ENCODE peak calls at places on chromosome 18, in six cellular contexts. K is SK-N-SH, C is Panc1, G is GM12878, Z is HCT116, H is HepG2. V is an unnamed sample.

GRCh38 chr18:21179590-21180220 is 62.3 kb upstream of the GREB1L start:
- DNase-seq in G (peak), Z (peak), C (no peak), K (peak), H (peak), V (peak)

GRCh38 chr18:35143615-35144596 is 96.9 kb upstream of the ZNF397 start:
- DNase-seq in H (peak), C (peak), Z (peak), G (no peak), K (peak), V (peak)

GRCh38 chr18:21703241-21703820 is 1.2 kb downstream of the ABHD3 start:
- DNase-seq in G (peak), Z (no peak), H (no peak), C (no peak), K (peak), V (peak)

GRCh38 chr18:49884465-49884864 is 71.1 kb upstream of the ACAA2 start:
- DNase-seq in H (no peak), K (no peak), Z (no peak), C (no peak), G (no peak), V (no peak)

GRCh38 chr18:61833387-61833786 is 59.4 kb downstream of the RNF152 start:
- DNase-seq in K (peak), G (peak), Z (no peak), H (no peak), C (no peak), V (no peak)

GRCh38 chr18:34028341-34028740 is 196.4 kb downstream of the NOL4 start:
- DNase-seq in C (no peak), G (no peak), Z (no peak), H (no peak), K (no peak), V (no peak)

GRCh38 chr18:7096838-7097237 is 20.8 kb downstream of the LAMA1 start:
- DNase-seq in Z (no peak), G (no peak), H (no peak), K (peak), C (no peak), V (no peak)

GRCh38 chr18:59056706-59057492 is 82.8 kb upstream of the SEC11C start:
- DNase-seq in Z (peak), H (peak), C (no peak), G (no peak), K (peak), V (peak)

GRCh38 chr18:24763765-24764548 is 303.5 kb downstream of the HRH4 start:
- DNase-seq in H (no peak), Z (no peak), C (no peak), K (no peak), G (no peak), V (no peak)

GRCh38 chr18:5463390-5463789 is 80.4 kb downstream of the EPB41L3 start:
- DNase-seq in Z (no peak), G (no peak), C (no peak), H (no peak), K (no peak), V (no peak)

GRCh38 chr18:8944871-8945245 is 157.6 kb upstream of the NDUFV2 start:
- DNase-seq in H (no peak), G (no peak), C (no peak), K (no peak), Z (no peak), V (no peak)

GRCh38 chr18:32763306-32763705 is 9.5 kb downstream of the KLHL14 start:
- DNase-seq in C (no peak), Z (no peak), K (no peak), G (no peak), H (no peak), V (no peak)

GRCh38 chr18:26639149-26639548 is 90.8 kb upstream of the KCTD1 start:
- DNase-seq in Z (no peak), G (no peak), H (no peak), K (no peak), C (no peak), V (no peak)

GRCh38 chr18:35030234-35030989 is 10.8 kb upstream of the MAPRE2 start:
- DNase-seq in K (no peak), C (no peak), H (no peak), G (no peak), Z (no peak), V (no peak)

GRCh38 chr18:35024965-35025364 is 16.2 kb upstream of the MAPRE2 start:
- DNase-seq in Z (no peak), C (no peak), H (peak), G (no peak), K (no peak), V (no peak)

GRCh38 chr18:3104190-3105054 is 91.5 kb upstream of the LPIN2 start:
- DNase-seq in K (no peak), C (peak), H (no peak), G (no peak), Z (no peak), V (no peak)

GRCh38 chr18:44039826-44040225 is 640.9 kb upstream of the SETBP1 start:
- DNase-seq in K (no peak), H (no peak), G (no peak), Z (no peak), C (no peak), V (no peak)

GRCh38 chr18:50802133-50802532 is 17.7 kb downstream of the MRO start:
- DNase-seq in K (no peak), H (no peak), Z (no peak), G (no peak), C (no peak), V (peak)

GRCh38 chr18:8707946-8708345 is 2.6 kb downstream of the MTCL1 start:
- DNase-seq in G (no peak), H (peak), C (no peak), Z (no peak), K (no peak), V (no peak)

GRCh38 chr18:48530399-48531081 is 8.3 kb upstream of the CTIF start:
- DNase-seq in Z (no peak), G (no peak), H (no peak), K (no peak), C (no peak), V (no peak)

GRCh38 chr18:49811151-49811938 is 2.0 kb downstream of the ACAA2 start:
- DNase-seq in H (no peak), K (peak), C (no peak), G (no peak), Z (no peak), V (no peak)

GRCh38 chr18:8232791-8233190 is 376.4 kb upstream of the RAB12 start:
- DNase-seq in C (no peak), H (no peak), K (no peak), G (no peak), Z (no peak), V (no peak)

GRCh38 chr18:49152885-49153284 is 202.1 kb upstream of the SMAD7 start:
- DNase-seq in Z (no peak), G (no peak), C (no peak), K (no peak), H (no peak), V (no peak)

GRCh38 chr18:57150828-57151227 is 3.9 kb downstream of the BOD1L2 start:
- DNase-seq in H (no peak), G (no peak), C (no peak), Z (no peak), K (peak), V (no peak)

GRCh38 chr18:43662657-43663056 is 385.4 kb upstream of the SYT4 start:
- DNase-seq in G (no peak), K (no peak), C (no peak), H (no peak), Z (no peak), V (no peak)

GRCh38 chr18:21194871-21195771 is 46.9 kb upstream of the GREB1L start:
- DNase-seq in Z (peak), G (no peak), C (no peak), K (peak), H (peak), V (peak)

GRCh38 chr18:2281523-2282199 is 289.6 kb downstream of the METTL4 start:
- DNase-seq in H (no peak), Z (no peak), K (no peak), G (no peak), C (no peak), V (no peak)

GRCh38 chr18:54806526-54806925 is 21.8 kb upstream of the RAB27B start:
- DNase-seq in K (no peak), C (no peak), Z (no peak), H (no peak), G (no peak), V (no peak)

GRCh38 chr18:45456076-45457066 is 158.9 kb upstream of the SLC14A2 start:
- DNase-seq in G (no peak), Z (no peak), K (no peak), H (no peak), C (no peak), V (no peak)

GRCh38 chr18:26307161-26307773 is 81.0 kb downstream of the TAF4B start:
- DNase-seq in Z (peak), G (peak), K (peak), H (peak), C (peak), V (peak)

GRCh38 chr18:13416208-13416607 is 197.6 kb downstream of the LDLRAD4 start:
- DNase-seq in G (no peak), H (no peak), C (no peak), K (no peak), Z (no peak), V (no peak)

GRCh38 chr18:79887181-79888000 is 64.1 kb downstream of the SLC66A2 start:
- DNase-seq in G (no peak), C (no peak), Z (no peak), H (no peak), K (peak), V (no peak)

GRCh38 chr18:10798727-10799435 is 273.1 kb downstream of the NAPG start:
- DNase-seq in G (no peak), H (peak), Z (no peak), C (no peak), K (no peak), V (peak)

GRCh38 chr18:79345366-79345765 is 50.4 kb upstream of the NFATC1 start:
- DNase-seq in Z (no peak), H (no peak), K (no peak), G (no peak), C (no peak), V (no peak)

GRCh38 chr18:61618816-61619215 is 274.0 kb downstream of the RNF152 start:
- DNase-seq in H (no peak), C (no peak), K (no peak), Z (no peak), G (no peak), V (no peak)

DNA sequence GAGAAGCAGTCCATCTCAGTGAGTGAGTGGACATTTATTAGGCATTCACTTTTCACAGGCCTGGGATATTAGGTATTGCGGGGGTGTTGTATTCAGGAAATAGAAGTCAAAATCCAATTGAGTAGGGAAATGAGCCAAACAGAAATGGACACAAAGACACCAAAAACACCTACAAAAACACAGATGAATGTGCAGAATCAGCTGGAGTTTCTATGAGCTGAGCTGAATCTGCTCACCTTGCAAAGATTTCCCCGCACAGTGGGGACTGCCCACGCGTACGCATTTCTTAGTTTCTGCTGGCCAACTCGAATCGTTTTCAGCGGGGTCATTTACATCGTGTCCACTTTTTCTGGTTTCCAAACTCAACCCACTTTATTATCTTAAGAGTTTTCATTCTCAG is 160.0 kb downstream of the BCL2 start:
- DNase-seq in G (peak), K (no peak), Z (no peak), C (no peak), H (no peak), V (no peak)
- TF ChIP-seq REST in G (no peak), K (no peak), Z (no peak), C (no peak), H (no peak), V (no peak)

GRCh38 chr18:31410716-31411483 is 34.3 kb downstream of the DSG4 start:
- DNase-seq in C (no peak), Z (no peak), H (no peak), K (no peak), G (no peak), V (no peak)

GRCh38 chr18:31407649-31408048 is 31.1 kb downstream of the DSG4 start:
- DNase-seq in H (no peak), Z (no peak), C (no peak), G (no peak), K (no peak), V (no peak)

GRCh38 chr18:31409301-31409700 is 32.7 kb downstream of the DSG4 start:
- DNase-seq in H (no peak), G (no peak), Z (no peak), C (no peak), K (no peak), V (no peak)

GRCh38 chr18:31417850-31418249 is 29.7 kb upstream of the DSG3 start:
- DNase-seq in H (no peak), Z (no peak), K (no peak), G (no peak), C (no peak), V (no peak)

GRCh38 chr18:31413137-31413536 is 34.4 kb upstream of the DSG3 start:
- DNase-seq in C (no peak), K (no peak), Z (no peak), G (no peak), H (no peak), V (no peak)
- TF ChIP-seq SIN3A in C (no peak), K (no peak), Z (no peak), G (no peak), H (no peak), V (no peak)

GRCh38 chr18:364221-364620 is 96.4 kb upstream of the THOC1 start:
- DNase-seq in C (no peak), H (no peak), Z (no peak), K (no peak), G (no peak), V (no peak)

GRCh38 chr18:361941-362913 is 94.4 kb upstream of the THOC1 start:
- DNase-seq in K (peak), C (no peak), G (no peak), H (peak), Z (no peak), V (no peak)

GRCh38 chr18:363327-364115 is 95.7 kb upstream of the THOC1 start:
- DNase-seq in H (no peak), C (no peak), Z (no peak), K (no peak), G (no peak), V (no peak)

GRCh38 chr18:361100-361732 is 93.4 kb upstream of the THOC1 start:
- DNase-seq in Z (no peak), G (no peak), C (no peak), H (no peak), K (no peak), V (no peak)

DNA sequence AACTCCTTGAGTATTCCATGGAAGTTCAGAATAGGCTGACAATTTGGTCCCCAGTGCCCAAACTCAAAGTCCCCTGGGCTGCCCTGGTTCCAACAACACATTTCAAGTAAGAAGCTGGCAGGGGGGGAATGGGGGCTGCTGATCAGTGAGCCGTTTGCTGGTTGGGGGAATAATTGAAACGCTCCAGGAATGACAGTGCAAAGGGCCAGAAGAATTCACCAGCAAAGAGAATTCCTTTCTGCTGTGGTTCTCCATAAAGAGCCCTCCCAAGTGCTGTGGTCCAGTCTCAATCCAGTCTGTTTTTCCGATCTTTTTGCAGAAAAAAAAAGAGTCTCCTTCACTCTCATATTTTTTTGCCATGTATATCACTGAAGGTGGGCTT is 95.1 kb upstream of the THOC1 start:
- DNase-seq in H (peak), K (no peak), C (no peak), G (no peak), Z (no peak), V (no peak)
- TF ChIP-seq REST in H (no peak), K (no peak), C (no peak), G (no peak), Z (no peak), V (no peak)

GRCh38 chr18:74598350-74599001 is 806 bp downstream of the ZNF407 start:
- DNase-seq in K (peak), H (peak), Z (peak), C (no peak), G (no peak), V (peak)
- TF ChIP-seq SIN3A in K (no peak), H (no peak), Z (peak), C (peak), G (peak), V (no peak)

GRCh38 chr18:31649449-31649848 is 34.9 kb downstream of the B4GALT6 start:
- DNase-seq in C (no peak), K (no peak), H (no peak), Z (no peak), G (no peak), V (no peak)

GRCh38 chr18:31651369-31651768 is 33.0 kb downstream of the B4GALT6 start:
- DNase-seq in Z (no peak), C (no peak), K (no peak), G (no peak), H (no peak), V (no peak)

GRCh38 chr18:31648458-31648857 is 35.9 kb downstream of the B4GALT6 start:
- DNase-seq in G (no peak), C (no peak), K (no peak), Z (no peak), H (no peak), V (no peak)

GRCh38 chr18:31648966-31649429 is 35.4 kb downstream of the B4GALT6 start:
- DNase-seq in C (peak), H (peak), G (peak), Z (peak), K (no peak), V (no peak)

DNA sequence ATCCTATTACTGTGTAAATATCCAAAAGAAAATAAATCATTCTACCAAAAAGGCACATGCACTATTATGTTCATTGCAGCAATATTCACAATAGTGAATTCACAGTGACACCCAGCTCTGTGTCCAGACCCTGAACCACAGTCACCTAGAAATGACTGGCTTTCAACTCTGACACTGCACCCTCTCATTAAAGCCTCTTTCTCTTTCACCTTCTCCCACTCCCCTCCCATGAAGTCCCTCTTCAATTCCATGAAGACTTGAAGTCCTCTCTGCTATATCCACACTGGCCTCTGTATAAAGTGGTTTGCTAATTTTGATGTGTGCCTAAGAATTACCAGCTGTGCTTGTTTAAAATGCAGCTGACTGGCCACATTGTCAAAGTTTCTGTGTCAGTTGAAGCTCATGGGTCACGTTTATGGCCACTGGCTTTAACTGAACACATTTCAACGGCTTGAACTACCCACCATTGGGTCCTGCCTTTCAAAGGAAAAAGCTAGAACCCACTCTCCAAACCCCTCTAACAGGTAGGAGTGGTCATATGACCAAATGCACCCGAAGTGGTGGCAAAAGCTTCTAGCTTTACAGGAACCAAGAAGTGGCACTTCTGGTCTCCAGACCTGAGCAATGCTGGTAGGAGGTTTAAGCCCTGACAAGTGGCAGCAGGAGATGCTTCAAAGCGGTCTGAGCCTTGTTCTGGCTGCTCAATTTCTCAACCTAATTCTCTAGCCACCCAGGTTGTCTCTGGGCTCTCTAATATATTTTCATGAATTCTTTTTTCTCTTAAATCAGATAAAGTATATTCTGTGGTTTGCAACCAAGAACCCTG is 34.3 kb downstream of the B4GALT6 start:
- DNase-seq in G (no peak), K (no peak), Z (no peak), C (no peak), H (no peak), V (no peak)
- TF ChIP-seq REST in G (no peak), K (no peak), Z (no peak), C (no peak), H (no peak), V (no peak)

GRCh38 chr18:77101410-77102245 is 31.0 kb downstream of the MBP start:
- DNase-seq in K (peak), Z (peak), G (peak), H (no peak), C (peak), V (no peak)

GRCh38 chr18:77100751-77101355 is 31.7 kb downstream of the MBP start:
- DNase-seq in K (no peak), Z (no peak), H (no peak), C (no peak), G (no peak), V (no peak)

GRCh38 chr18:77103181-77103875 is 29.3 kb downstream of the MBP start:
- DNase-seq in C (no peak), K (no peak), Z (no peak), G (no peak), H (no peak), V (no peak)

GRCh38 chr18:77103991-77104521 is 28.5 kb downstream of the MBP start:
- DNase-seq in K (no peak), Z (no peak), H (no peak), G (no peak), C (no peak), V (no peak)

GRCh38 chr18:77102246-77103040 is 30.1 kb downstream of the MBP start:
- DNase-seq in C (no peak), H (no peak), K (peak), G (peak), Z (no peak), V (no peak)
- TF ChIP-seq SIN3A in C (no peak), H (no peak), K (no peak), G (peak), Z (no peak), V (no peak)

GRCh38 chr18:68270009-68270408 is 444.9 kb downstream of the TMX3 start:
- DNase-seq in H (no peak), Z (no peak), K (no peak), G (no peak), C (no peak), V (no peak)

GRCh38 chr18:68275616-68276015 is 439.3 kb downstream of the TMX3 start:
- DNase-seq in C (no peak), Z (no peak), K (no peak), G (no peak), H (no peak), V (no peak)
- TF ChIP-seq REST in C (no peak), Z (no peak), K (no peak), G (no peak), H (no peak), V (no peak)

GRCh38 chr18:40133253-40133652 is 1821.8 kb upstream of the PIK3C3 start:
- DNase-seq in K (no peak), G (no peak), H (no peak), Z (no peak), C (no peak), V (no peak)
- TF ChIP-seq SIN3A in K (no peak), G (no peak), H (no peak), Z (no peak), C (no peak), V (no peak)

GRCh38 chr18:40046596-40046995 is 1908.4 kb upstream of the PIK3C3 start:
- DNase-seq in G (no peak), H (no peak), K (no peak), C (no peak), Z (no peak), V (no peak)
- TF ChIP-seq REST in G (no peak), H (no peak), K (no peak), C (no peak), Z (no peak), V (no peak)

DNA sequence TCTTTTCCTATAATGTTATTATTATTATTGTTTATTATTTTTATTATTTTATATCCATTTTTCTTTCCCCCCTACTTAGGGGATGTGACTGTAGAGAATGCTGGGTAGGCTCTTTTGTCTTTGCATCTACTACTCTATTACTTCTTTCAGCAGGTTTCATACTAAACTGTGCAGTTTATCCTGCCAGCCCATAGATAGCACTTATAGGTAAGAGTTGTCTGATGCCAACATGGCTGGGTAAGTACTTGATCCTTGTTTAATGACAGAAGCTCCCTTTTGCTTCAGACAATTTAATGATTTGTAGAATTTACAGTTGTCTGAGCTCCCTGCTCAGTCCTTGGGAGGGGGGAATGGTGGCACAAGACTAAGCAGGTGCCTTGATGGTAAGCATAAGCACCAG is 262.9 kb upstream of the CDH2 start:
- DNase-seq in C (no peak), H (no peak), Z (no peak), K (no peak), G (no peak), V (no peak)
- TF ChIP-seq SIN3A in C (no peak), H (no peak), Z (no peak), K (no peak), G (no peak), V (no peak)

V was measured in K562.